ENCODE peak calls at places on chromosomes 2 and 18, in ten cellular contexts. One of them, this sample, is unnamed.

GRCh38 chr2:218398437-218399390 is 954 bp upstream of the CTDSP1 start:
- DNase-seq in CD4-positive, alpha-beta memory T cell: peak; percentile 75
- DNase-seq in cardiac fibroblast: peak; percentile 72
- DNase-seq in psoas muscle: peak; percentile 92
- DNase-seq in IMR-90: peak; percentile 45
- DNase-seq in OCI-LY7: peak; percentile 86
- DNase-seq in epithelial cell of esophagus: peak; percentile 83
- DNase-seq in mesendoderm: peak; percentile 73
- DNase-seq in uterus: peak; percentile 80
- DNase-seq in NB4: peak; percentile 91
- DNase-seq in this sample: peak; percentile 89

GRCh38 chr2:73916666-73917065 is 10.0 kb upstream of the DGUOK start:
- DNase-seq in OCI-LY7: no peak
- DNase-seq in epithelial cell of esophagus: no peak
- DNase-seq in cardiac fibroblast: no peak
- DNase-seq in uterus: no peak
- DNase-seq in IMR-90: no peak
- DNase-seq in mesendoderm: no peak
- DNase-seq in psoas muscle: no peak
- DNase-seq in CD4-positive, alpha-beta memory T cell: no peak
- DNase-seq in NB4: no peak
- DNase-seq in this sample: no peak

GRCh38 chr2:173048901-173049661 is 26.6 kb upstream of the MAP3K20 start:
- DNase-seq in CD4-positive, alpha-beta memory T cell: no peak
- DNase-seq in epithelial cell of esophagus: peak; percentile 97
- DNase-seq in NB4: peak; percentile 97
- DNase-seq in IMR-90: peak; percentile 98
- DNase-seq in mesendoderm: no peak
- DNase-seq in psoas muscle: peak; percentile 92
- DNase-seq in cardiac fibroblast: peak; percentile 98
- DNase-seq in OCI-LY7: no peak
- DNase-seq in uterus: peak; percentile 94
- DNase-seq in this sample: no peak

GRCh38 chr2:24214880-24215279 is 40.0 kb downstream of the FAM228A start:
- DNase-seq in psoas muscle: no peak
- DNase-seq in OCI-LY7: peak; percentile 57
- DNase-seq in epithelial cell of esophagus: no peak
- DNase-seq in mesendoderm: no peak
- DNase-seq in uterus: no peak
- DNase-seq in CD4-positive, alpha-beta memory T cell: no peak
- DNase-seq in cardiac fibroblast: no peak
- DNase-seq in IMR-90: no peak
- DNase-seq in NB4: no peak
- DNase-seq in this sample: no peak

GRCh38 chr18:42436366-42436765 is 481.3 kb downstream of the PIK3C3 start:
- DNase-seq in epithelial cell of esophagus: no peak
- DNase-seq in mesendoderm: no peak
- DNase-seq in IMR-90: no peak
- DNase-seq in NB4: no peak
- DNase-seq in psoas muscle: no peak
- DNase-seq in CD4-positive, alpha-beta memory T cell: no peak
- DNase-seq in uterus: no peak
- DNase-seq in OCI-LY7: no peak
- DNase-seq in cardiac fibroblast: no peak
- DNase-seq in this sample: no peak

GRCh38 chr2:1649871-1650473 is 94.3 kb downstream of the PXDN start:
- DNase-seq in psoas muscle: no peak
- DNase-seq in CD4-positive, alpha-beta memory T cell: peak; percentile 32
- DNase-seq in IMR-90: no peak
- DNase-seq in mesendoderm: no peak
- DNase-seq in cardiac fibroblast: no peak
- DNase-seq in OCI-LY7: no peak
- DNase-seq in uterus: no peak
- DNase-seq in epithelial cell of esophagus: no peak
- DNase-seq in NB4: no peak
- DNase-seq in this sample: no peak

GRCh38 chr2:176583530-176584101 is 314.4 kb downstream of the MTX2 start:
- DNase-seq in uterus: no peak
- DNase-seq in OCI-LY7: no peak
- DNase-seq in epithelial cell of esophagus: peak; percentile 62
- DNase-seq in cardiac fibroblast: peak; percentile 76
- DNase-seq in CD4-positive, alpha-beta memory T cell: no peak
- DNase-seq in IMR-90: peak; percentile 31
- DNase-seq in mesendoderm: no peak
- DNase-seq in psoas muscle: no peak
- DNase-seq in NB4: no peak
- DNase-seq in this sample: no peak

GRCh38 chr2:42969231-42970150 is 177.1 kb upstream of the HAAO start:
- DNase-seq in epithelial cell of esophagus: peak; percentile 88
- DNase-seq in uterus: no peak
- DNase-seq in CD4-positive, alpha-beta memory T cell: no peak
- DNase-seq in mesendoderm: no peak
- DNase-seq in cardiac fibroblast: peak; percentile 98
- DNase-seq in psoas muscle: no peak
- DNase-seq in IMR-90: peak; percentile 92
- DNase-seq in OCI-LY7: no peak
- DNase-seq in NB4: no peak
- DNase-seq in this sample: no peak

GRCh38 chr18:53909668-53910067 is 314.8 kb downstream of the MBD2 start:
- DNase-seq in psoas muscle: no peak
- DNase-seq in epithelial cell of esophagus: peak; percentile 68
- DNase-seq in uterus: no peak
- DNase-seq in IMR-90: peak; percentile 1
- DNase-seq in cardiac fibroblast: peak; percentile 66
- DNase-seq in NB4: peak; percentile 18
- DNase-seq in mesendoderm: peak; percentile 92
- DNase-seq in CD4-positive, alpha-beta memory T cell: no peak
- DNase-seq in OCI-LY7: peak; percentile 41
- DNase-seq in this sample: no peak

GRCh38 chr18:10320848-10321247 is 133.6 kb upstream of the APCDD1 start:
- DNase-seq in IMR-90: peak; percentile 57
- DNase-seq in CD4-positive, alpha-beta memory T cell: no peak
- DNase-seq in psoas muscle: no peak
- DNase-seq in NB4: peak; percentile 16
- DNase-seq in mesendoderm: no peak
- DNase-seq in cardiac fibroblast: peak; percentile 6
- DNase-seq in epithelial cell of esophagus: no peak
- DNase-seq in OCI-LY7: no peak
- DNase-seq in uterus: no peak
- DNase-seq in this sample: no peak

GRCh38 chr2:202479090-202479489 is 103.0 kb downstream of the BMPR2 start:
- DNase-seq in OCI-LY7: no peak
- DNase-seq in psoas muscle: no peak
- DNase-seq in epithelial cell of esophagus: no peak
- DNase-seq in cardiac fibroblast: no peak
- DNase-seq in IMR-90: peak; percentile 1
- DNase-seq in mesendoderm: no peak
- DNase-seq in NB4: no peak
- DNase-seq in uterus: no peak
- DNase-seq in CD4-positive, alpha-beta memory T cell: no peak
- DNase-seq in this sample: no peak

GRCh38 chr2:37982147-37982582 is 57.1 kb downstream of the RMDN2 start:
- DNase-seq in OCI-LY7: peak; percentile 70
- DNase-seq in psoas muscle: peak; percentile 81
- DNase-seq in mesendoderm: peak; percentile 73
- DNase-seq in CD4-positive, alpha-beta memory T cell: no peak
- DNase-seq in epithelial cell of esophagus: peak; percentile 63
- DNase-seq in NB4: peak; percentile 86
- DNase-seq in IMR-90: peak; percentile 58
- DNase-seq in cardiac fibroblast: peak; percentile 86
- DNase-seq in uterus: peak; percentile 79
- DNase-seq in this sample: peak; percentile 86

DNA sequence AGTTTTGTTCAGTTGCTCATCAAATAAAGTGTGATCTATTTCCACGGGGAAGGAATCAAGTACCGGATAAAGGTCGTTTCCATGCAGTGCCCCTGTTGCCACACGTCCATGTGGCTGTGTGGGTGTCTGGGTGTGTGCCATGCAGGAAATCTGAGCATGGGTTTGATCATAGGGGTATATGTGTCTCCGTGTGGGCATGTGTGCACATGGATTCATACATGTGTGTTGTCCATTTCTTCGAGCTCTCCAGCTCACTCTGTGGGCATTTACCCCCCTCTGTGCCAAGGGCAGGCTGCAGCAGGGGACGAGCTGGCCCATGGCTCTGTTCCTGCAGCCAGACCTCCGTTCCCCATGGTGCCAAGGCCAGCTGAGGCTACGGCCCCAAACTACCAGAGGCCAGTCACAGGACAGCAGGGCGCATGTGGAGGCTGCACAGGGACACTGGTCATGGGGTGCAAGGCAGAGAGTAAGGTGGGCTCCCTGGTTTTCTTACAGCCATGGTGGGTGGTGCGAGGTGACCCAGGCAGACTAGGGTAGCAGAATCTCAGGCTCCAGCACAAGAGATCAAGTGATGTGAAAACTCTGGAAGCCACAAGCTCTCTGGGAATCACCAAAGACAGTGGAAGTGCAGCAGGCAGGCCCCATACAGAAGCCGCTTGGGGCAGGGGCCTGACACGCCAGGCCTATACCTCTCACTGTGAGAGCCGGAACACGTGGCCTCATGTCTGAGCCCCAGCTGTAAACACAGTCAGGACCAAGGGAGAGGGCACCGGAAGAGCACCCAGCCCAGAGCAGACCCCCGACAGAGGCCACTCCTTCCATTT is 66.4 kb upstream of the RAB6C start:
- DNase-seq in mesendoderm: no peak
- DNase-seq in psoas muscle: no peak
- DNase-seq in epithelial cell of esophagus: no peak
- DNase-seq in NB4: no peak
- DNase-seq in CD4-positive, alpha-beta memory T cell: no peak
- DNase-seq in IMR-90: no peak
- DNase-seq in OCI-LY7: no peak
- DNase-seq in cardiac fibroblast: no peak
- DNase-seq in uterus: no peak
- DNase-seq in this sample: no peak
- H3K4me3 ChIP-seq in mesendoderm: no peak overlapping the region
- H3K4me3 ChIP-seq in psoas muscle: no peak overlapping the region
- H3K4me3 ChIP-seq in epithelial cell of esophagus: no peak overlapping the region
- H3K4me3 ChIP-seq in NB4: no peak overlapping the region
- H3K4me3 ChIP-seq in CD4-positive, alpha-beta memory T cell: no peak overlapping the region
- H3K4me3 ChIP-seq in IMR-90: no peak overlapping the region
- H3K4me3 ChIP-seq in OCI-LY7: no peak overlapping the region
- H3K4me3 ChIP-seq in cardiac fibroblast: no peak overlapping the region
- H3K4me3 ChIP-seq in uterus: no peak overlapping the region
- H3K4me3 ChIP-seq in this sample: no peak overlapping the region

GRCh38 chr2:230007931-230008707 is 60.6 kb downstream of the SLC16A14 start:
- DNase-seq in epithelial cell of esophagus: peak; percentile 78
- DNase-seq in NB4: peak; percentile 84
- DNase-seq in mesendoderm: peak; percentile 75
- DNase-seq in OCI-LY7: peak; percentile 62
- DNase-seq in uterus: peak; percentile 66
- DNase-seq in psoas muscle: peak; percentile 72
- DNase-seq in IMR-90: peak; percentile 71
- DNase-seq in CD4-positive, alpha-beta memory T cell: peak; percentile 73
- DNase-seq in cardiac fibroblast: peak; percentile 86
- DNase-seq in this sample: peak; percentile 83
- H3K4me3 ChIP-seq in epithelial cell of esophagus: no peak overlapping the region
- H3K4me3 ChIP-seq in NB4: no peak overlapping the region
- H3K4me3 ChIP-seq in mesendoderm: no peak overlapping the region
- H3K4me3 ChIP-seq in OCI-LY7: no peak overlapping the region
- H3K4me3 ChIP-seq in uterus: no peak overlapping the region
- H3K4me3 ChIP-seq in psoas muscle: peak overlapping the region; percentile 35
- H3K4me3 ChIP-seq in IMR-90: no peak overlapping the region
- H3K4me3 ChIP-seq in CD4-positive, alpha-beta memory T cell: no peak overlapping the region
- H3K4me3 ChIP-seq in cardiac fibroblast: no peak overlapping the region
- H3K4me3 ChIP-seq in this sample: no peak overlapping the region

DNA sequence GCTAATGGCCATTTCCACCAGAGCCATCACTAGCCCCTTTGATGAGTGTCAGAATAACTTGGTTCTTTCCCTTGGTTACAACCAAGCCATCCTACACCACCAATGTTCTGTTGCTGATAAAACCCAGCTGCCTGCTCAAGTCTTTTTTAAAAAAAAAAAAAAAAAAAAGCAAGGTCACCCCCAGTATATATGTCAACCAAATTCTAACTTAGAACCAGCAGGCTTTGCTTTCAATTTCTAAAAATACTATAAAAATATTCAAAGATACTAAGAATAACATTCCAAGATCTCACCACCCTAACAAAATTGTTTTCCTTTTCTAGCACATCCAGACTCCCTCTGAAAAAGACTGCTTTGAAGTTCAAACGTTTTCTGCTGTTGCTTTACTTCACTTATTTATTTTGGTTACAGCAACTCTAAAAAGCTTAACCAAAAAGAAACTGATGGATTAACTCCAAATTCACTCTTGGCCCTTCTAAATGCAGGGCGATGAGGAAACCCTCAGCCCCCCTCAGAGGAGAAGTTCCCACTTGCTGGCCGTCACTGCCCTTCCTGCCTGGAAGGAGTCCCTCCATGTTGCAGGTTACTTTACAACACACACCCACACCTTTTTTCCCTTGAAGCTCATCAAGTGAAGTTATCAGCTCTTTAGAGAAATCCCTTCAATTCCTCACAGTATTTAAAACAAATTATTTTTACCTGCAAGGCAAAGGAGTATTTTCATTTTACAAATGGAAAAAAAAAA is 10.8 kb downstream of the UXS1 start:
- DNase-seq in CD4-positive, alpha-beta memory T cell: no peak
- DNase-seq in uterus: no peak
- DNase-seq in epithelial cell of esophagus: no peak
- DNase-seq in cardiac fibroblast: no peak
- DNase-seq in IMR-90: peak; percentile 15
- DNase-seq in mesendoderm: no peak
- DNase-seq in NB4: no peak
- DNase-seq in psoas muscle: no peak
- DNase-seq in OCI-LY7: no peak
- DNase-seq in this sample: no peak
- H3K4me3 ChIP-seq in CD4-positive, alpha-beta memory T cell: no peak overlapping the region
- H3K4me3 ChIP-seq in uterus: no peak overlapping the region
- H3K4me3 ChIP-seq in epithelial cell of esophagus: no peak overlapping the region
- H3K4me3 ChIP-seq in cardiac fibroblast: no peak overlapping the region
- H3K4me3 ChIP-seq in IMR-90: no peak overlapping the region
- H3K4me3 ChIP-seq in mesendoderm: no peak overlapping the region
- H3K4me3 ChIP-seq in NB4: no peak overlapping the region
- H3K4me3 ChIP-seq in psoas muscle: no peak overlapping the region
- H3K4me3 ChIP-seq in OCI-LY7: no peak overlapping the region
- H3K4me3 ChIP-seq in this sample: no peak overlapping the region

DNA sequence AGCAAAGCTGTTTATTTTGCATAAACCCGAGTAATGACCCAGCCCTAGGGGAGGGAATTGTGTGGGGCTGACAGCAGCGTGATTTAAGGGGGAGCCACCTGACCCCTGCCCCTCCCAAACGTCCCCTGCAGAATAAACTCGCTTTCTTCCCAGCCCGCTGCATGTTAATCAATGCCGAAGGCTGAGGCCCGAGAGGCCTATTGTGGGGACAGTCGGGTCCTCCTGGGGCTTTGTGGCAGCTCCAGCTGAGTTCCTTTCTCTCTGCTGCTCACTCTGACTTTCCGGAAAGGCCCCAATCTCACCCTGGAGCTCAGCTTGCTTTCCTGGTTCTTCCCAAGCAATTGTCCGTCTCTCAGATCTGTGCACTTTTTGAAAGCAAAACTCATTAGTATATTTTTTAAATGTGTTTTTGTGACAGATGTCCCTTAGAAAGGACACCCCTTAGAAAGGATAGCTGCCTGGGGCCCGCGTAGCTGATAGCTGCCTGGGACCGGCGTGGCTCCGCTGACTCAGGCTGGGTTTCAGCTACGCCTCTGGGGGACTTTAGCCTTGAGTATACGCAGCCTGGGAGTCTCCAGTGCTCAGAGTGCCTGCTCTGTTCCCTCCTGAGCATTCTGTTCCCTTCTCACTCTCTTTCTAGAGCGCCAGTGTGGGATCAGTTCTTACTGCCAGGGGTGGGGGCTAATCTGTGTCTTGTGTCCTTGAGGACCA is 158.4 kb downstream of the GLI2 start:
- DNase-seq in mesendoderm: peak; percentile 67
- DNase-seq in uterus: no peak
- DNase-seq in epithelial cell of esophagus: no peak
- DNase-seq in NB4: no peak
- DNase-seq in IMR-90: no peak
- DNase-seq in OCI-LY7: no peak
- DNase-seq in CD4-positive, alpha-beta memory T cell: no peak
- DNase-seq in psoas muscle: peak; percentile 55
- DNase-seq in cardiac fibroblast: no peak
- DNase-seq in this sample: no peak
- H3K4me3 ChIP-seq in mesendoderm: no peak overlapping the region
- H3K4me3 ChIP-seq in uterus: no peak overlapping the region
- H3K4me3 ChIP-seq in epithelial cell of esophagus: no peak overlapping the region
- H3K4me3 ChIP-seq in NB4: no peak overlapping the region
- H3K4me3 ChIP-seq in IMR-90: no peak overlapping the region
- H3K4me3 ChIP-seq in OCI-LY7: no peak overlapping the region
- H3K4me3 ChIP-seq in CD4-positive, alpha-beta memory T cell: no peak overlapping the region
- H3K4me3 ChIP-seq in psoas muscle: no peak overlapping the region
- H3K4me3 ChIP-seq in cardiac fibroblast: no peak overlapping the region
- H3K4me3 ChIP-seq in this sample: no peak overlapping the region